ENCODE peak calls at places on chromosomes 6 and 20, in eight cellular contexts. O, I, C, L, H, R, J and B are unnamed samples.

GRCh38 chr6:90021701-90022100 is 127.4 kb downstream of the GJA10 start:
- DNase-seq in O (no peak), I (no peak), C (no peak), L (no peak), H (no peak), R (no peak), J (no peak), B (no peak)

GRCh38 chr6:30743099-30744053 is 889 bp upstream of the FLOT1 start:
- DNase-seq in O (no peak), I (peak), C (no peak), L (peak), H (peak), R (peak), J (peak), B (no peak)

GRCh38 chr20:35845561-35845960 is 73.7 kb downstream of the PHF20 start:
- DNase-seq in O (no peak), I (no peak), C (no peak), L (no peak), H (no peak), R (no peak), J (no peak), B (no peak)

GRCh38 chr6:139881728-139882211 is 507.3 kb upstream of the CITED2 start:
- DNase-seq in O (no peak), I (no peak), C (no peak), L (no peak), H (peak), R (peak), J (peak), B (no peak)

GRCh38 chr6:158232445-158233213 is 64.5 kb downstream of the GTF2H5 start:
- DNase-seq in O (peak), I (peak), C (no peak), L (peak), H (peak), R (peak), J (peak), B (peak)

GRCh38 chr6:44388135-44388487 is 605 bp downstream of the CDC5L start:
- DNase-seq in O (no peak), I (no peak), C (no peak), L (no peak), H (no peak), R (no peak), J (no peak), B (no peak)

GRCh38 chr6:108897371-108897770 is 49.1 kb downstream of the ARMC2 start:
- DNase-seq in O (peak), I (no peak), C (no peak), L (no peak), H (peak), R (peak), J (no peak), B (no peak)

GRCh38 chr6:133362813-133363212 is 121.7 kb downstream of the EYA4 start:
- DNase-seq in O (no peak), I (no peak), C (no peak), L (no peak), H (no peak), R (no peak), J (no peak), B (no peak)

GRCh38 chr6:26380256-26380655 is 2.7 kb upstream of the BTN2A2 start:
- DNase-seq in O (no peak), I (no peak), C (no peak), L (no peak), H (no peak), R (no peak), J (no peak), B (no peak)

GRCh38 chr20:61753196-61753942 is 312.3 kb downstream of the TAF4 start:
- DNase-seq in O (no peak), I (no peak), C (no peak), L (no peak), H (peak), R (peak), J (no peak), B (peak)

GRCh38 chr6:13272131-13273046 is 55.9 kb downstream of the TBC1D7 start:
- DNase-seq in O (peak), I (no peak), C (peak), L (peak), H (no peak), R (no peak), J (no peak), B (no peak)

GRCh38 chr6:6891074-6891754 is 216.5 kb upstream of the RREB1 start:
- DNase-seq in O (no peak), I (no peak), C (no peak), L (no peak), H (no peak), R (no peak), J (no peak), B (no peak)

GRCh38 chr6:18211338-18211737 is 53.0 kb downstream of the DEK start:
- DNase-seq in O (no peak), I (peak), C (no peak), L (no peak), H (no peak), R (no peak), J (no peak), B (no peak)

GRCh38 chr6:28488916-28489365 is 26.7 kb downstream of the GPX6 start:
- DNase-seq in O (no peak), I (no peak), C (no peak), L (no peak), H (peak), R (peak), J (peak), B (no peak)

GRCh38 chr6:31122803-31123706 is 2.8 kb upstream of the CDSN start:
- DNase-seq in O (peak), I (no peak), C (no peak), L (no peak), H (peak), R (peak), J (no peak), B (peak)

GRCh38 chr6:100968934-100969333 is 87.8 kb upstream of the ASCC3 start:
- DNase-seq in O (no peak), I (no peak), C (no peak), L (no peak), H (no peak), R (no peak), J (no peak), B (no peak)

GRCh38 chr6:1986454-1987243 is 258.8 kb downstream of the GMDS start:
- DNase-seq in O (no peak), I (no peak), C (no peak), L (no peak), H (peak), R (peak), J (no peak), B (no peak)

GRCh38 chr20:61744691-61745396 is 320.8 kb downstream of the TAF4 start:
- DNase-seq in O (no peak), I (no peak), C (no peak), L (peak), H (peak), R (peak), J (no peak), B (no peak)

GRCh38 chr6:133241901-133242760 is 974 bp downstream of the EYA4 start:
- DNase-seq in O (peak), I (no peak), C (no peak), L (peak), H (peak), R (peak), J (no peak), B (no peak)

GRCh38 chr20:42161228-42161829 is 543.2 kb upstream of the CHD6 start:
- DNase-seq in O (no peak), I (no peak), C (no peak), L (no peak), H (no peak), R (no peak), J (no peak), B (no peak)

GRCh38 chr6:33206864-33207568 is 1.3 kb upstream of the RING1 start:
- DNase-seq in O (no peak), I (no peak), C (no peak), L (peak), H (no peak), R (no peak), J (no peak), B (no peak)

GRCh38 chr6:42030585-42031506 is 19.5 kb upstream of the TAF8 start:
- DNase-seq in O (peak), I (no peak), C (no peak), L (peak), H (peak), R (peak), J (no peak), B (peak)

GRCh38 chr6:124812067-124812466 is 150.2 kb upstream of the RNF217 start:
- DNase-seq in O (no peak), I (no peak), C (no peak), L (no peak), H (no peak), R (no peak), J (no peak), B (no peak)

GRCh38 chr6:166085498-166085897 is 82.2 kb downstream of the TBXT start:
- DNase-seq in O (no peak), I (no peak), C (no peak), L (no peak), H (no peak), R (no peak), J (no peak), B (no peak)

GRCh38 chr6:158026901-158027589 is 45.4 kb downstream of the SYNJ2 start:
- DNase-seq in O (no peak), I (no peak), C (no peak), L (peak), H (no peak), R (no peak), J (no peak), B (no peak)

GRCh38 chr6:79821859-79822258 is 125.5 kb downstream of the ELOVL4 start:
- DNase-seq in O (no peak), I (no peak), C (no peak), L (no peak), H (peak), R (peak), J (no peak), B (no peak)

GRCh38 chr6:116280960-116281316 is 1.2 kb upstream of the TSPYL1 start:
- DNase-seq in O (no peak), I (no peak), C (no peak), L (no peak), H (no peak), R (no peak), J (no peak), B (no peak)

GRCh38 chr20:7694940-7695567 is 245.2 kb downstream of the HAO1 start:
- DNase-seq in O (no peak), I (no peak), C (no peak), L (no peak), H (no peak), R (no peak), J (no peak), B (no peak)

GRCh38 chr20:37944456-37944981 is 41.6 kb downstream of the VSTM2L start:
- DNase-seq in O (no peak), I (no peak), C (no peak), L (no peak), H (no peak), R (no peak), J (no peak), B (no peak)

GRCh38 chr6:1554881-1555569 is 54.7 kb upstream of the FOXC1 start:
- DNase-seq in O (peak), I (peak), C (no peak), L (peak), H (peak), R (peak), J (peak), B (no peak)

GRCh38 chr6:170279977-170280688 is 10.7 kb downstream of the DLL1 start:
- DNase-seq in O (no peak), I (peak), C (no peak), L (peak), H (peak), R (peak), J (peak), B (no peak)

GRCh38 chr20:62916703-62917476 is 9.4 kb downstream of the DIDO1 start:
- DNase-seq in O (no peak), I (no peak), C (no peak), L (no peak), H (no peak), R (no peak), J (no peak), B (no peak)

DNA sequence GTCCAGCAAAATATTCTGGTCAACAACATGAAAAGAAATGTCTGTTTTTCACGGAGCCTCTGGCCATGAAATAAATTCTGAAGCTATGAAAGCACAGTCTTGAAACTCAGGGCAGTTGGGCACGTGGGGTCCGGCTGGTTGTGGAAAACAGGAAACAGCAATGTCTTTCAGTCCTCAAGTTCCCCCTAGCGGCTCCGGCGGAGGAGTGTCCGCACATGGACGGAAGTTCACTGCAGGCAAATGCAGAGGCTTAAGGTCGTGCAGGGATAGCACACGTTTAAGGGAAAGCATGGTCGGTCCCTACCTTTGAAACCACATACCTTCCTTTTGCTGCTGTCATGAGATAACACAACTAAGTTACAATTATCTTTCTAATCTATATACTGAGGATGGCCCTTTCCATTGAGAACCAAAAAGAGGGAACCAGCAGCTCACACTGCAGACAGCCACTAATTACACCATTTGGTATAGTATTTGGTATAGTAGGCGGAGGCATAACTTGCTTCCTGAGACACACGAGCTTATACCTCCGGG is 52.5 kb upstream of the NFATC2 start:
- DNase-seq in O (peak), I (peak), C (peak), L (peak), H (peak), R (peak), J (peak), B (peak)
- H3K4me3 ChIP-seq in O (no peak), I (no peak), C (no peak), L (no peak), H (no peak), R (no peak), J (no peak), B (no peak)

DNA sequence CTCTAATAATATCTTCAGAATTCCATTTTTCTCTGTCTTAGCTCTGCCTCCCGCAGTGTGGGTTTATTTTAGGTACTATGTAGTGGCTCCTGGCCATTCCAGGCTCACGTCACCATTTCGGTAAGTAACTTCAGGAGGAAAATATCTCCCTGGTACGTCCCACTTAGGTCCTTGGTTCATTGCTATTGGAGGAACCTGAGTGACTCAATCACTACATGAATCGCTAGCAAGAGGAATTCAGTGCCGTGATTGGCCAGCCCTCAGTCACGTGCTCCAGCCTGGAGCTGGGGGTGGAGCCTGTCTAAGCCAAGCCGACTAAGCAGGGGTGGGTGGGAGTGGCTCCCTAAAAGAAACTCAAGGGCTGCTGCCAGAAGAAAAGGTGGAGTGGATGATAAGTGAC is 67.3 kb upstream of the E2F3 start:
- DNase-seq in O (peak), I (no peak), C (no peak), L (no peak), H (no peak), R (no peak), J (no peak), B (no peak)
- H3K4me3 ChIP-seq in O (peak), I (no peak), C (no peak), L (no peak), H (no peak), R (no peak), J (no peak), B (no peak)

GRCh38 chr6:68760486-68760885 is 125.4 kb downstream of the ADGRB3 start:
- DNase-seq in O (no peak), I (no peak), C (no peak), L (no peak), H (no peak), R (no peak), J (no peak), B (no peak)
- H3K4me3 ChIP-seq in O (no peak), I (no peak), C (no peak), L (no peak), H (no peak), R (no peak), J (no peak), B (no peak)

DNA sequence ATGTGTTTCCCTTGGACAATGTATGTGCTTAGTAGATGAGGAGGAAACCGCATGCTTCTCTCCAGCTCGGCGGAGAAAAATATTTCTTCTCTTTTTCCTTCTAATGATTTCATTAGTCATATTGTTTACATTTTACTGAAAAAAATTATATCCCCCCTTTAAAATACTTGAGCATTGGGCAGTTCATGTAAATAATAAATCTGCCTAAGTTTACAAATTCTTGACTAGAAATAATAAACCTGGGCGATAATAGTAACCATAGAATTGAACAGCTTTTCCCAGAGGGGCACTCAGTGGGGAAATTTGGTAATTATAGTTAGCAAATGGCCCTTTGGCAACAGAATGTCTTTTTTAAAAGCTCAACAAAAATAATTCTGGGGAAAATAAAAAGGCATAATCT is 55.4 kb downstream of the PFDN4 start:
- DNase-seq in O (no peak), I (no peak), C (no peak), L (no peak), H (no peak), R (no peak), J (no peak), B (no peak)
- H3K4me3 ChIP-seq in O (no peak), I (no peak), C (no peak), L (no peak), H (no peak), R (no peak), J (no peak), B (no peak)

DNA sequence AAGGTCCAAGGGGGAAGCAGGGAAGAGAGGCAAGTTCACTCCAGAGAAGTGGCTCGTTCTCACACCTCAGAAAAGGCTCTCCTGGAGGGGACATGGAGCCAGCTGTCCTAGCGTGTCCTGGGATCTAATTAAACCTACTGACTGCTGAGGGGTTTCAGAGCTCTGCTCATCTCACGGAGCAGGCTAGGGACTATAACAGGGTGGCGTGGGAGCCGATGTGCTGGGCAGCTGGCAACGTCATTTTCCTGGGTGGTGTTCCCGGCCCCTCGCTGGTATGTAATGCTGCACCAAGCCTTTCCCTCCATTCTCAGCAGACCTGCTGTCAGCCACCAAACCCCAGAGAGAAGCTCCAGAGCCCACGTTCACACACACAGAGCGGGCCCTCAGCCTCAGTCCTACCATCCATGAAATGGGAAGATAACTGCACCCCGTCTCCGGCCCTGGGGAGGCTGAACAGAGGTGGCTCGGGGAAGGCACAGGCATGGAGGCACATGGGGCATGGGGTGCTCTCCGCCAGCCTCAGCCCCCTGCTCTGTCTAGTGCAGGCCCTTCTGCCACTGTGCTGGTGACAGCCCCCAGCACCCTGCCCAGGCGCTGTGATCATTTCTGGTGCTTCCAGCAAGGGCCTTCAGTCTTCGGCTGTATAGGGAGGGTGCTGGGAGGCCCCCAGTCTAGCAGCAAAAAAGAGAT is 1.9 kb downstream of the CST7 start:
- DNase-seq in O (no peak), I (no peak), C (no peak), L (peak), H (no peak), R (no peak), J (no peak), B (no peak)
- H3K4me3 ChIP-seq in O (no peak), I (peak), C (no peak), L (peak), H (no peak), R (no peak), J (peak), B (no peak)

DNA sequence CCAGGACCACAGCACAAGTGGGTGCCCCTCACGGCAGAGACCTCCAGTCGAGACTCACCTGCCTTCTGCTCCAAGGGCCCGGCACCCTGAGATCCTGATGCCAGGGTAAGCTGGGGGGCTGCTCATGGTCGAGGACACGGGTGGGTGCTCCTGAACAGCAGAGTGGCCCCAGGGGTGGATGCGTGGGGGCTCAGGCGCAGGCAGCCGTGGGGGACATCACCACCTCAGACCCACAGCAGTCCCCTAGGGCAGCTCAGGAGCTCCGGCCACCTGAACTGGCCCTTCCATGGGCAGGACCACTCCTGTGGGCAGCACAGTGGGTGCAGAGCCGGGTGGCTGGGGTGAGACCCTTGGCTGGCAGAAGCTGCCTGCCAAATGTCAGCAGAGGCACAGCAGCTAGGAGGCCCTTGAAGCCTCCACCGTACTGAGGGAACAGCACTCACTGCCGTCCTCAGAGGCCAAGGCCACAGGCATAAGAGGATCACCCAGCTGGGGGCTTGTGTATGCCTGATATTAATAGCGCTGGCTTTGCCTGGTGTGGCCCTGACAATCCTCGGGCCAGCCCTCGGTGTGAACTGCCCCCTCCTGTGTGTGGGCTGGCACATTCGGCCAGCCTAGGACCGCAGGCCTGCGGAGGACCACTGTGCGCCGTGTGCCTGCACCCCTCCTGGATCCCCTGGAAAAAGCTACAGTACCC is 5.4 kb downstream of the UCKL1 start:
- DNase-seq in O (peak), I (no peak), C (no peak), L (peak), H (no peak), R (no peak), J (no peak), B (no peak)
- H3K4me3 ChIP-seq in O (peak), I (no peak), C (peak), L (no peak), H (no peak), R (no peak), J (no peak), B (no peak)

GRCh38 chr20:57397693-57398108 is 6.5 kb downstream of the RBM38 start:
- DNase-seq in O (no peak), I (peak), C (no peak), L (peak), H (no peak), R (no peak), J (peak), B (no peak)
- H3K4me3 ChIP-seq in O (no peak), I (peak), C (no peak), L (no peak), H (no peak), R (no peak), J (peak), B (no peak)